ENCODE peak calls at places on chromosomes 1 and 21, in five cellular contexts. One of them, this sample, is unnamed.

GRCh38 chr1:219660666-219661463 is 48.0 kb upstream of the ZC3H11B start:
- DNase-seq in activated naive CD8-positive, alpha-beta T cell treated with anti-CD3 and anti-CD28 coated beads for 36 hours: peak; percentile 36
- DNase-seq in brain pericyte: peak; percentile 79
- DNase-seq in fibroblast of pulmonary artery: peak; percentile 95
- DNase-seq in activated gamma-delta T cell: no peak
- DNase-seq in this sample: peak; percentile 67

GRCh38 chr1:201877877-201878339 is 10.8 kb upstream of the SHISA4 start:
- DNase-seq in activated naive CD8-positive, alpha-beta T cell treated with anti-CD3 and anti-CD28 coated beads for 36 hours: no peak
- DNase-seq in brain pericyte: no peak
- DNase-seq in fibroblast of pulmonary artery: peak; percentile 70
- DNase-seq in activated gamma-delta T cell: no peak
- DNase-seq in this sample: peak; percentile 44

GRCh38 chr1:114114751-114115104 is 38.9 kb downstream of the SYT6 start:
- DNase-seq in activated naive CD8-positive, alpha-beta T cell treated with anti-CD3 and anti-CD28 coated beads for 36 hours: no peak
- DNase-seq in brain pericyte: no peak
- DNase-seq in fibroblast of pulmonary artery: no peak
- DNase-seq in activated gamma-delta T cell: no peak
- DNase-seq in this sample: no peak

GRCh38 chr1:233443040-233443439 is 115.5 kb downstream of the MAP3K21 start:
- DNase-seq in activated naive CD8-positive, alpha-beta T cell treated with anti-CD3 and anti-CD28 coated beads for 36 hours: no peak
- DNase-seq in brain pericyte: no peak
- DNase-seq in fibroblast of pulmonary artery: no peak
- DNase-seq in activated gamma-delta T cell: no peak
- DNase-seq in this sample: no peak

GRCh38 chr1:152502496-152503180 is 8.0 kb upstream of the LCE5A start:
- DNase-seq in activated naive CD8-positive, alpha-beta T cell treated with anti-CD3 and anti-CD28 coated beads for 36 hours: no peak
- DNase-seq in brain pericyte: no peak
- DNase-seq in fibroblast of pulmonary artery: peak; percentile 16
- DNase-seq in activated gamma-delta T cell: no peak
- DNase-seq in this sample: no peak

GRCh38 chr1:68384872-68385390 is 64.8 kb downstream of the RPE65 start:
- DNase-seq in activated naive CD8-positive, alpha-beta T cell treated with anti-CD3 and anti-CD28 coated beads for 36 hours: no peak
- DNase-seq in brain pericyte: no peak
- DNase-seq in fibroblast of pulmonary artery: peak; percentile 68
- DNase-seq in activated gamma-delta T cell: no peak
- DNase-seq in this sample: no peak

GRCh38 chr1:212531796-212532195 is 76.8 kb upstream of the ATF3 start:
- DNase-seq in activated naive CD8-positive, alpha-beta T cell treated with anti-CD3 and anti-CD28 coated beads for 36 hours: no peak
- DNase-seq in brain pericyte: no peak
- DNase-seq in fibroblast of pulmonary artery: no peak
- DNase-seq in activated gamma-delta T cell: no peak
- DNase-seq in this sample: no peak

GRCh38 chr21:33374080-33374873 is 28.9 kb upstream of the IFNGR2 start:
- DNase-seq in activated naive CD8-positive, alpha-beta T cell treated with anti-CD3 and anti-CD28 coated beads for 36 hours: peak; percentile 28
- DNase-seq in brain pericyte: no peak
- DNase-seq in fibroblast of pulmonary artery: peak; percentile 81
- DNase-seq in activated gamma-delta T cell: no peak
- DNase-seq in this sample: peak; percentile 79

GRCh38 chr21:43750339-43751033 is 25.6 kb downstream of the CSTB start:
- DNase-seq in activated naive CD8-positive, alpha-beta T cell treated with anti-CD3 and anti-CD28 coated beads for 36 hours: no peak
- DNase-seq in brain pericyte: no peak
- DNase-seq in fibroblast of pulmonary artery: no peak
- DNase-seq in activated gamma-delta T cell: no peak
- DNase-seq in this sample: no peak

GRCh38 chr1:238061967-238062613 is 171.4 kb upstream of the ZP4 start:
- DNase-seq in activated naive CD8-positive, alpha-beta T cell treated with anti-CD3 and anti-CD28 coated beads for 36 hours: no peak
- DNase-seq in brain pericyte: no peak
- DNase-seq in fibroblast of pulmonary artery: no peak
- DNase-seq in activated gamma-delta T cell: no peak
- DNase-seq in this sample: no peak

GRCh38 chr1:201023517-201023902 is at the start of gene KIF21B:
- DNase-seq in activated naive CD8-positive, alpha-beta T cell treated with anti-CD3 and anti-CD28 coated beads for 36 hours: peak; percentile 95
- DNase-seq in brain pericyte: no peak
- DNase-seq in fibroblast of pulmonary artery: peak; percentile 46
- DNase-seq in activated gamma-delta T cell: peak; percentile 89
- DNase-seq in this sample: peak; percentile 92

GRCh38 chr1:185483647-185484450 is 166.8 kb upstream of the IVNS1ABP start:
- DNase-seq in activated naive CD8-positive, alpha-beta T cell treated with anti-CD3 and anti-CD28 coated beads for 36 hours: no peak
- DNase-seq in brain pericyte: peak; percentile 26
- DNase-seq in fibroblast of pulmonary artery: peak; percentile 80
- DNase-seq in activated gamma-delta T cell: no peak
- DNase-seq in this sample: no peak